ENCODE peak calls at places on chromosomes 13 and 19, in six cellular contexts. Q is K562, K is GM12878, V is HCT116, I is HepG2, B is H1. M is an unnamed sample.

GRCh38 chr13:114026128-114026880 is 52.4 kb upstream of the C13orf46 start:
- DNase-seq in V (no peak), K (no peak), Q (no peak), I (no peak), B (no peak), M (no peak)

GRCh38 chr19:21472507-21472906 is 32.9 kb upstream of the ZNF429 start:
- DNase-seq in B (no peak), I (no peak), K (no peak), V (no peak), Q (no peak), M (no peak)

GRCh38 chr13:41700790-41701310 is 243.5 kb downstream of the RGCC start:
- DNase-seq in I (no peak), K (no peak), V (no peak), Q (no peak), B (no peak), M (no peak)

GRCh38 chr13:71751074-71751473 is 115.9 kb downstream of the DACH1 start:
- DNase-seq in K (no peak), I (no peak), Q (no peak), B (no peak), V (no peak), M (no peak)

GRCh38 chr19:55433292-55433691 is 9.8 kb downstream of the SHISA7 start:
- DNase-seq in Q (no peak), B (no peak), I (no peak), K (no peak), V (no peak), M (no peak)

GRCh38 chr19:4972509-4973230 is 3.8 kb downstream of the KDM4B start:
- DNase-seq in I (peak), K (no peak), Q (no peak), V (peak), B (no peak), M (no peak)

GRCh38 chr19:19662866-19663291 is 597 bp downstream of the ATP13A1 start:
- DNase-seq in I (peak), Q (no peak), V (no peak), B (no peak), K (no peak), M (no peak)

GRCh38 chr13:110164706-110165105 is 142.3 kb downstream of the COL4A1 start:
- DNase-seq in I (no peak), V (no peak), B (no peak), Q (no peak), K (no peak), M (no peak)

GRCh38 chr13:79459906-79460305 is 21.0 kb upstream of the NDFIP2 start:
- DNase-seq in I (no peak), Q (no peak), K (no peak), V (no peak), B (no peak), M (no peak)

GRCh38 chr19:3708207-3708931 is at the start of gene TJP3:
- DNase-seq in B (no peak), I (peak), K (no peak), V (peak), Q (no peak), M (no peak)
- H3K9ac ChIP-seq in B (no peak), I (peak), K (no peak), V (peak), Q (peak), M (peak)

GRCh38 chr13:76848596-76848995 is 37.6 kb downstream of the KCTD12 start:
- DNase-seq in B (no peak), Q (no peak), K (no peak), V (no peak), I (no peak), M (no peak)
- TF ChIP-seq ZNF274 in B (no peak), Q (no peak), K (no peak), V (no peak), I (no peak), M (no peak)

GRCh38 chr13:111483621-111483987 is 163.2 kb downstream of the TEX29 start:
- DNase-seq in K (no peak), B (no peak), I (no peak), Q (no peak), V (no peak), M (no peak)
- TF ChIP-seq YY1 in K (no peak), B (no peak), I (no peak), Q (no peak), V (no peak), M (no peak)

GRCh38 chr13:102799544-102800144 is 725 bp downstream of the BIVM start:
- DNase-seq in Q (peak), B (no peak), K (no peak), V (no peak), I (no peak), M (no peak)
- H3K9ac ChIP-seq in Q (peak), B (no peak), K (peak), V (peak), I (peak), M (peak)

GRCh38 chr13:85825454-85825853 is 26.2 kb upstream of the SLITRK6 start:
- DNase-seq in K (no peak), B (no peak), Q (no peak), I (no peak), V (no peak), M (no peak)

GRCh38 chr13:85833938-85834337 is 34.7 kb upstream of the SLITRK6 start:
- DNase-seq in V (no peak), K (no peak), I (no peak), Q (no peak), B (no peak), M (no peak)

GRCh38 chr13:85828094-85828684 is 29.0 kb upstream of the SLITRK6 start:
- DNase-seq in I (peak), B (no peak), K (no peak), V (peak), Q (no peak), M (no peak)
- TF ChIP-seq ZNF274 in I (no peak), B (no peak), K (no peak), V (no peak), Q (no peak), M (no peak)

GRCh38 chr13:23901365-23901764 is 4.1 kb upstream of the C1QTNF9B start:
- DNase-seq in I (no peak), B (no peak), V (no peak), K (no peak), Q (no peak), M (no peak)
- TF ChIP-seq YY1 in I (no peak), B (no peak), V (no peak), K (no peak), Q (no peak), M (no peak)

DNA sequence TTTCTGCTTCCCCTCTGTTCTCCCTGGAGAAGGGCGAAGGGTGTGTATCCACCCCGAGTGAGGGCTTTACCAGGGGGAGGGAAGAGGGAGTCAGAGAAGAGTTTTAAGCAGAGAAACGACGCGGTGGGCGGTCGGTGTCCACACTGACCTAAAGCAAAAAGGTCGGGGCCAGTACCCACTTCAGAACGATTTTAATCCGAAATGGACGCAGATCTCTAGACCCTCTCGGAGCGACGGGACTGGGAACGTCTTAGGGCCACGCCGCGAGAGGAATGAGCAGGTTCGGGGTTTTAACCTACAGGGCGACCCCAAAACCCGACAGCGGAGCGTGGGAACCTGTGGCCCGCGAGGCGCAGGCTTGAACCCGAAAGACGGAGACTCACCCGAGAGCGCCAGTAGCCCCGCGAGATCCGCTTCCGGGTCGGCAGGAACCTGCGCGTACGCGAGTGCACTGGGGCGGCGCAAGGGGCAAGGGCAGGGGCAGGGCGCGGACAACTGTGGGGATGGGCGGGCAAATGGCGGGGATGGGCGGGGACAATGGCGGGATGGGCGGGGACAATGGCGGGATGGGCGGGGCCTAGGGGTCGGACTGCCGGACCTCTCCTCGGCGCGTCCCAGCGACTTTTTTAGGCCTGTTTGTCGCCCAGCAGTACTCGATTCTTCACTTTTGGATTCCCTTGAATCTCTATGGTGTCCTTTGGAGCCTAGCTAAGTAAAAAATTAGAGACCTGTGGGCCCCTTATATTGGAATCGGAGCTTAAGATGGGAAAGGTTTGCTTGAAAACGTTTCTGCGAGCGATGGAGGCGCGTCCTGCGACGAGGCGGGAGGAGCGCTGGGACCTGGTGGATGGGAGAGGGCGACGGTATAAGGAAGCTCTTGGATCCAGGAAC is at the start of gene ZNF677:
- DNase-seq in Q (peak), K (no peak), B (peak), V (no peak), I (no peak), M (peak)
- H3K9ac ChIP-seq in Q (peak), K (no peak), B (peak), V (no peak), I (no peak), M (peak)

GRCh38 chr19:29834991-29835390 is 23.2 kb downstream of the CCNE1 start:
- DNase-seq in I (no peak), B (no peak), K (no peak), V (no peak), Q (no peak), M (no peak)
- TF ChIP-seq ZNF274 in I (no peak), B (no peak), K (no peak), V (no peak), Q (no peak), M (no peak)

M was measured in NT2/D1.